ENCODE peak calls at places on chromosomes 6 and 20, in seven cellular contexts. One of them, this sample, is unnamed.

GRCh38 chr6:166277021-166277420 is 31.2 kb downstream of the PRR18 start:
- DNase-seq in H9: no peak
- DNase-seq in IMR-90: no peak
- DNase-seq in mesendoderm: no peak
- DNase-seq in H1: no peak
- DNase-seq in trophoblast cell: no peak
- DNase-seq in mesenchymal stem cell: peak
- DNase-seq in this sample: no peak

GRCh38 chr6:16540804-16541752 is 220.2 kb downstream of the ATXN1 start:
- DNase-seq in H9: no peak
- DNase-seq in IMR-90: no peak
- DNase-seq in mesendoderm: peak
- DNase-seq in H1: no peak
- DNase-seq in trophoblast cell: no peak
- DNase-seq in mesenchymal stem cell: no peak
- DNase-seq in this sample: no peak

GRCh38 chr6:130223508-130223907 is 757 bp upstream of the SAMD3 start:
- DNase-seq in H9: no peak
- DNase-seq in IMR-90: no peak
- DNase-seq in mesendoderm: no peak
- DNase-seq in H1: no peak
- DNase-seq in trophoblast cell: no peak
- DNase-seq in mesenchymal stem cell: no peak
- DNase-seq in this sample: no peak

GRCh38 chr6:151232899-151233298 is 6.9 kb upstream of the AKAP12 start:
- DNase-seq in H9: no peak
- DNase-seq in IMR-90: no peak
- DNase-seq in mesendoderm: no peak
- DNase-seq in H1: no peak
- DNase-seq in trophoblast cell: no peak
- DNase-seq in mesenchymal stem cell: no peak
- DNase-seq in this sample: no peak

GRCh38 chr20:50824137-50824536 is 29.3 kb downstream of the BCAS4 start:
- DNase-seq in H9: no peak
- DNase-seq in IMR-90: peak
- DNase-seq in mesendoderm: no peak
- DNase-seq in H1: no peak
- DNase-seq in trophoblast cell: no peak
- DNase-seq in mesenchymal stem cell: peak
- DNase-seq in this sample: no peak

GRCh38 chr20:47305667-47306066 is 50.8 kb downstream of the ZMYND8 start:
- DNase-seq in H9: no peak
- DNase-seq in IMR-90: peak
- DNase-seq in mesendoderm: no peak
- DNase-seq in H1: no peak
- DNase-seq in trophoblast cell: peak
- DNase-seq in mesenchymal stem cell: peak
- DNase-seq in this sample: no peak

GRCh38 chr6:121668259-121668658 is 232.8 kb downstream of the GJA1 start:
- DNase-seq in H9: no peak
- DNase-seq in IMR-90: peak
- DNase-seq in mesendoderm: no peak
- DNase-seq in H1: no peak
- DNase-seq in trophoblast cell: no peak
- DNase-seq in mesenchymal stem cell: peak
- DNase-seq in this sample: no peak

GRCh38 chr6:110746680-110747079 is 68.6 kb downstream of the CDK19 start:
- DNase-seq in H9: no peak
- DNase-seq in IMR-90: no peak
- DNase-seq in mesendoderm: no peak
- DNase-seq in H1: no peak
- DNase-seq in trophoblast cell: no peak
- DNase-seq in mesenchymal stem cell: no peak
- DNase-seq in this sample: no peak

GRCh38 chr20:18372296-18372695 is 84.0 kb downstream of the ZNF133 start:
- DNase-seq in H9: no peak
- DNase-seq in IMR-90: no peak
- DNase-seq in mesendoderm: no peak
- DNase-seq in H1: no peak
- DNase-seq in trophoblast cell: no peak
- DNase-seq in mesenchymal stem cell: no peak
- DNase-seq in this sample: no peak

GRCh38 chr6:105550961-105551625 is 148.2 kb upstream of the PREP start:
- DNase-seq in H9: no peak
- DNase-seq in IMR-90: peak
- DNase-seq in mesendoderm: no peak
- DNase-seq in H1: no peak
- DNase-seq in trophoblast cell: peak
- DNase-seq in mesenchymal stem cell: no peak
- DNase-seq in this sample: no peak

GRCh38 chr6:160071805-160072687 is 49.6 kb upstream of the SLC22A1 start:
- DNase-seq in H9: no peak
- DNase-seq in IMR-90: no peak
- DNase-seq in mesendoderm: peak
- DNase-seq in H1: peak
- DNase-seq in trophoblast cell: no peak
- DNase-seq in mesenchymal stem cell: no peak
- DNase-seq in this sample: no peak
- H2AK5ac ChIP-seq in H9: no peak
- H2AK5ac ChIP-seq in IMR-90: no peak
- H2AK5ac ChIP-seq in mesendoderm: no peak
- H2AK5ac ChIP-seq in H1: no peak
- H2AK5ac ChIP-seq in trophoblast cell: no peak
- H2AK5ac ChIP-seq in mesenchymal stem cell: no peak
- H2AK5ac ChIP-seq in this sample: no peak

GRCh38 chr6:162698440-162698839 is 29.1 kb downstream of the PRKN start:
- DNase-seq in H9: no peak
- DNase-seq in IMR-90: no peak
- DNase-seq in mesendoderm: no peak
- DNase-seq in H1: no peak
- DNase-seq in trophoblast cell: peak
- DNase-seq in mesenchymal stem cell: no peak
- DNase-seq in this sample: no peak
- H2AK5ac ChIP-seq in H9: no peak
- H2AK5ac ChIP-seq in IMR-90: no peak
- H2AK5ac ChIP-seq in mesendoderm: no peak
- H2AK5ac ChIP-seq in H1: no peak
- H2AK5ac ChIP-seq in trophoblast cell: no peak
- H2AK5ac ChIP-seq in mesenchymal stem cell: no peak
- H2AK5ac ChIP-seq in this sample: no peak

GRCh38 chr20:48832423-48832735 is 4.6 kb upstream of the PREX1 start:
- DNase-seq in H9: no peak
- DNase-seq in IMR-90: no peak
- DNase-seq in mesendoderm: no peak
- DNase-seq in H1: no peak
- DNase-seq in trophoblast cell: no peak
- DNase-seq in mesenchymal stem cell: no peak
- DNase-seq in this sample: no peak
- H2AK5ac ChIP-seq in H9: no peak
- H2AK5ac ChIP-seq in IMR-90: no peak
- H2AK5ac ChIP-seq in mesendoderm: no peak
- H2AK5ac ChIP-seq in H1: no peak
- H2AK5ac ChIP-seq in trophoblast cell: no peak
- H2AK5ac ChIP-seq in mesenchymal stem cell: no peak
- H2AK5ac ChIP-seq in this sample: no peak

GRCh38 chr6:138146544-138146943 is 15.2 kb upstream of the ARFGEF3 start:
- DNase-seq in H9: no peak
- DNase-seq in IMR-90: no peak
- DNase-seq in mesendoderm: no peak
- DNase-seq in H1: no peak
- DNase-seq in trophoblast cell: no peak
- DNase-seq in mesenchymal stem cell: no peak
- DNase-seq in this sample: no peak
- H2AK5ac ChIP-seq in H9: no peak
- H2AK5ac ChIP-seq in IMR-90: no peak
- H2AK5ac ChIP-seq in mesendoderm: no peak
- H2AK5ac ChIP-seq in H1: no peak
- H2AK5ac ChIP-seq in trophoblast cell: no peak
- H2AK5ac ChIP-seq in mesenchymal stem cell: no peak
- H2AK5ac ChIP-seq in this sample: no peak

GRCh38 chr6:118656822-118657451 is 5.5 kb upstream of the CEP85L start:
- DNase-seq in H9: no peak
- DNase-seq in IMR-90: no peak
- DNase-seq in mesendoderm: no peak
- DNase-seq in H1: no peak
- DNase-seq in trophoblast cell: no peak
- DNase-seq in mesenchymal stem cell: no peak
- DNase-seq in this sample: no peak

GRCh38 chr6:118659513-118660217 is 8.3 kb upstream of the CEP85L start:
- DNase-seq in H9: no peak
- DNase-seq in IMR-90: no peak
- DNase-seq in mesendoderm: no peak
- DNase-seq in H1: no peak
- DNase-seq in trophoblast cell: no peak
- DNase-seq in mesenchymal stem cell: no peak
- DNase-seq in this sample: no peak

GRCh38 chr6:118665011-118665410 is 13.6 kb upstream of the CEP85L start:
- DNase-seq in H9: no peak
- DNase-seq in IMR-90: no peak
- DNase-seq in mesendoderm: no peak
- DNase-seq in H1: no peak
- DNase-seq in trophoblast cell: no peak
- DNase-seq in mesenchymal stem cell: no peak
- DNase-seq in this sample: no peak

GRCh38 chr6:118663993-118664985 is 12.9 kb upstream of the CEP85L start:
- DNase-seq in H9: no peak
- DNase-seq in IMR-90: no peak
- DNase-seq in mesendoderm: no peak
- DNase-seq in H1: no peak
- DNase-seq in trophoblast cell: no peak
- DNase-seq in mesenchymal stem cell: no peak
- DNase-seq in this sample: no peak

DNA sequence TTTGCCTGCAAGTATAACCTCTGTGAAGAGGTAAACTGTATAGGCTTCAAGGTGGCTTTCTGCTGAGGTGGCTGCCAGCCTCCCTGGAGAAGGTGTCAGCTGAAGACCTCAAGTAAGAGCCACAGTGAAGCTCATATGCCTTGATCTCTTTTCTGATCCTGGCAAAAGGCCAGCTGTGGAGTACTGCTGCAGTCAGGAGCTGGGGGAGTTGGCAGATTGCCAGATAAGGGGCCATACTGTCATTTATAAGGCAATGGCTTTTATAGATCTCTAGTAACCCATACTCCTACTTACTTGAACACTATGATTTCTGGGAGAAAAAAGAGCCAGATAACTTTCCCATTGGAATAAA is 8.8 kb upstream of the CEP85L start:
- DNase-seq in H9: no peak
- DNase-seq in IMR-90: no peak
- DNase-seq in mesendoderm: no peak
- DNase-seq in H1: no peak
- DNase-seq in trophoblast cell: no peak
- DNase-seq in mesenchymal stem cell: peak
- DNase-seq in this sample: no peak
- H2AK5ac ChIP-seq in H9: no peak
- H2AK5ac ChIP-seq in IMR-90: no peak
- H2AK5ac ChIP-seq in mesendoderm: no peak
- H2AK5ac ChIP-seq in H1: no peak
- H2AK5ac ChIP-seq in trophoblast cell: no peak
- H2AK5ac ChIP-seq in mesenchymal stem cell: no peak
- H2AK5ac ChIP-seq in this sample: no peak

GRCh38 chr6:36209606-36210005 is 13.1 kb downstream of the BRPF3 start:
- DNase-seq in H9: no peak
- DNase-seq in IMR-90: no peak
- DNase-seq in mesendoderm: no peak
- DNase-seq in H1: no peak
- DNase-seq in trophoblast cell: no peak
- DNase-seq in mesenchymal stem cell: no peak
- DNase-seq in this sample: no peak

GRCh38 chr6:36204068-36204753 is 7.7 kb downstream of the BRPF3 start:
- DNase-seq in H9: no peak
- DNase-seq in IMR-90: no peak
- DNase-seq in mesendoderm: no peak
- DNase-seq in H1: no peak
- DNase-seq in trophoblast cell: no peak
- DNase-seq in mesenchymal stem cell: no peak
- DNase-seq in this sample: no peak

GRCh38 chr6:36210886-36211595 is 14.5 kb downstream of the BRPF3 start:
- DNase-seq in H9: no peak
- DNase-seq in IMR-90: no peak
- DNase-seq in mesendoderm: no peak
- DNase-seq in H1: no peak
- DNase-seq in trophoblast cell: no peak
- DNase-seq in mesenchymal stem cell: no peak
- DNase-seq in this sample: no peak

GRCh38 chr6:36210157-36210556 is 13.6 kb downstream of the BRPF3 start:
- DNase-seq in H9: no peak
- DNase-seq in IMR-90: no peak
- DNase-seq in mesendoderm: no peak
- DNase-seq in H1: no peak
- DNase-seq in trophoblast cell: no peak
- DNase-seq in mesenchymal stem cell: no peak
- DNase-seq in this sample: no peak

DNA sequence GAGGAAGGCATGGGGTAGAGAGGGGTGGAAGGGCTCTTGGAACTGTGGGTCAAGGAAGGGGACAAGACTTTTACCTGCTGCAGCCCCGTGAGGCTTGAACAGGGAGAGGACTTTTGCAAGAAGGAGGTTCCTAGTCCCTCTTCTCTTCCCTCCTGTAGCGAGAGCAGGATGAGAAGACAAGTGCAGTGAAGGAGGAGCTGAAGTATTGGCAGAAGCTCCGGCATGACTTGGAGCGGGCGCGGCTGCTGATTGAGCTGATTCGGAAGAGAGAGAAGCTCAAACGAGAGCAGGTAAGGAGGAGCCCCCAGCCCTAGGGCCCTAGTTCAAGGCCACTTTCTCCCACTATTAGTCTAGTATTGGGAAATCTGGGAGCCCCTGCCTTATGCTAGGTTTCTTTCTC is 10.6 kb downstream of the BRPF3 start:
- DNase-seq in H9: no peak
- DNase-seq in IMR-90: no peak
- DNase-seq in mesendoderm: no peak
- DNase-seq in H1: no peak
- DNase-seq in trophoblast cell: no peak
- DNase-seq in mesenchymal stem cell: no peak
- DNase-seq in this sample: no peak
- H2AK5ac ChIP-seq in H9: no peak
- H2AK5ac ChIP-seq in IMR-90: no peak
- H2AK5ac ChIP-seq in mesendoderm: no peak
- H2AK5ac ChIP-seq in H1: no peak
- H2AK5ac ChIP-seq in trophoblast cell: no peak
- H2AK5ac ChIP-seq in mesenchymal stem cell: no peak
- H2AK5ac ChIP-seq in this sample: no peak

This sample was measured in neuronal stem cell.